ENCODE peak calls at places on chromosomes 1 and 21, in five cellular contexts. F is cardiac muscle cell, J is A549, R is HEK293T, U is SJSA1. P is an unnamed sample.

GRCh38 chr1:216221260-216221700 is 202.0 kb downstream of the USH2A start:
- DNase-seq in R (peak; percentile 67), U (no peak), J (peak; percentile 31), F (peak; percentile 78), P (no peak)

GRCh38 chr21:33126569-33126968 is 56.6 kb downstream of the OLIG1 start:
- DNase-seq in U (no peak), J (no peak), R (no peak), F (no peak), P (no peak)

GRCh38 chr1:221241592-221241991 is 362.3 kb downstream of the HLX start:
- DNase-seq in F (no peak), J (no peak), R (no peak), U (no peak), P (no peak)

GRCh38 chr1:227889863-227890405 is 57.8 kb downstream of the WNT9A start:
- DNase-seq in F (no peak), U (peak; percentile 37), J (no peak), R (no peak), P (no peak)

GRCh38 chr1:100240013-100240412 is 9.6 kb downstream of the DBT start:
- DNase-seq in U (no peak), F (no peak), J (no peak), R (no peak), P (no peak)

GRCh38 chr1:63010898-63011660 is 227.1 kb downstream of the ATG4C start:
- DNase-seq in J (no peak), R (no peak), U (no peak), F (no peak), P (no peak)

GRCh38 chr1:30384286-30385245 is 338.8 kb downstream of the MATN1 start:
- DNase-seq in F (no peak), R (no peak), U (no peak), J (no peak), P (no peak)

GRCh38 chr1:179141592-179142244 is 59.8 kb downstream of the TOR3A start:
- DNase-seq in J (no peak), U (no peak), R (no peak), F (peak; percentile 68), P (peak; percentile 58)

GRCh38 chr1:171916315-171916771 is 75.0 kb downstream of the DNM3 start:
- DNase-seq in F (no peak), U (no peak), R (no peak), J (no peak), P (no peak)

GRCh38 chr21:33019885-33020557 is 5.7 kb upstream of the OLIG2 start:
- DNase-seq in R (no peak), U (no peak), F (no peak), J (no peak), P (no peak)

GRCh38 chr1:167706931-167707877 is 14.6 kb upstream of the MPZL1 start:
- DNase-seq in F (no peak), R (no peak), U (no peak), J (no peak), P (no peak)

GRCh38 chr1:77416692-77417450 is 135.1 kb downstream of the AK5 start:
- DNase-seq in U (no peak), J (no peak), R (peak; percentile 42), F (peak; percentile 33), P (no peak)

GRCh38 chr1:232510367-232511110 is 119.4 kb downstream of the SIPA1L2 start:
- DNase-seq in R (no peak), U (no peak), J (no peak), F (no peak), P (no peak)

GRCh38 chr1:27403065-27403726 is 10.8 kb downstream of the GPR3 start:
- DNase-seq in J (no peak), F (peak; percentile 56), U (no peak), R (no peak), P (no peak)

GRCh38 chr1:1941868-1942752 is 23.0 kb upstream of the TMEM52 start:
- DNase-seq in J (no peak), R (no peak), F (no peak), U (no peak), P (no peak)

GRCh38 chr1:22850681-22851080 is 122.0 kb downstream of the LACTBL1 start:
- DNase-seq in J (no peak), U (no peak), R (no peak), F (peak; percentile 57), P (peak; percentile 53)

GRCh38 chr1:157312270-157312812 is 174.1 kb upstream of the ETV3 start:
- DNase-seq in J (no peak), U (no peak), F (peak; percentile 44), R (no peak), P (no peak)

GRCh38 chr1:9009438-9010366 is 16.5 kb downstream of the SLC2A7 start:
- DNase-seq in R (peak; percentile 71), J (no peak), U (no peak), F (peak; percentile 59), P (no peak)

GRCh38 chr1:176696109-176696508 is 233.1 kb downstream of the PAPPA2 start:
- DNase-seq in J (no peak), U (no peak), R (no peak), F (no peak), P (no peak)

GRCh38 chr1:172647110-172647564 is 11.8 kb upstream of the FASLG start:
- DNase-seq in R (no peak), J (no peak), U (no peak), F (no peak), P (no peak)

GRCh38 chr1:155889566-155889965 is 21.6 kb downstream of the RIT1 start:
- DNase-seq in U (no peak), F (peak; percentile 22), R (no peak), J (no peak), P (no peak)

GRCh38 chr1:9615316-9616063 is 26.8 kb downstream of the TMEM201 start:
- DNase-seq in R (peak; percentile 62), F (peak; percentile 58), J (peak; percentile 47), U (no peak), P (no peak)

GRCh38 chr1:228143480-228144212 is 3.6 kb downstream of the GUK1 start:
- DNase-seq in R (no peak), J (no peak), U (no peak), F (no peak), P (no peak)

GRCh38 chr1:8447616-8448150 is 129.8 kb downstream of the SLC45A1 start:
- DNase-seq in F (no peak), R (no peak), U (no peak), J (no peak), P (no peak)

GRCh38 chr1:160708118-160708517 is 3.5 kb downstream of the CD48 start:
- DNase-seq in F (no peak), U (no peak), R (no peak), J (no peak), P (no peak)

GRCh38 chr1:84165566-84165965 is 21.5 kb downstream of the PRKACB start:
- DNase-seq in J (no peak), U (no peak), R (no peak), F (no peak), P (no peak)

GRCh38 chr1:81832573-81832972 is 31.8 kb downstream of the ADGRL2 start:
- DNase-seq in U (no peak), R (no peak), F (peak; percentile 81), J (no peak), P (no peak)

GRCh38 chr1:21024918-21025317 is 151.8 kb downstream of the EIF4G3 start:
- DNase-seq in F (no peak), R (no peak), J (no peak), U (no peak), P (no peak)

GRCh38 chr21:43785134-43785533 is 4.2 kb upstream of the RRP1 start:
- DNase-seq in J (no peak), R (no peak), U (no peak), F (no peak), P (no peak)

GRCh38 chr1:15684042-15684461 is at the start of gene PLEKHM2:
- DNase-seq in R (peak; percentile 73), F (peak; percentile 52), J (peak; percentile 38), U (no peak), P (no peak)

GRCh38 chr1:26829214-26829911 is 2.9 kb downstream of the ZDHHC18 start:
- DNase-seq in R (no peak), F (no peak), J (no peak), U (no peak), P (no peak)

GRCh38 chr21:45981641-45982255 is at the start of gene COL6A1:
- DNase-seq in U (peak; percentile 73), J (no peak), F (peak; percentile 85), R (peak; percentile 89), P (no peak)

GRCh38 chr1:229835226-229835625 is 209.2 kb downstream of the URB2 start:
- DNase-seq in U (no peak), R (no peak), J (no peak), F (no peak), P (no peak)

GRCh38 chr1:186102559-186103148 is 272.4 kb downstream of the TPR start:
- DNase-seq in R (no peak), U (peak; percentile 71), F (peak; percentile 91), J (no peak), P (peak; percentile 85)

GRCh38 chr21:46214478-46215340 is 13.9 kb downstream of the LSS start:
- DNase-seq in R (no peak), F (no peak), J (no peak), U (no peak), P (no peak)

GRCh38 chr1:103960045-103960444 is 210.3 kb downstream of the AMY1C start:
- DNase-seq in F (no peak), J (no peak), R (no peak), U (no peak), P (no peak)

GRCh38 chr1:62492521-62492920 is 55.7 kb downstream of the USP1 start:
- DNase-seq in F (no peak), U (no peak), R (no peak), J (no peak), P (no peak)

GRCh38 chr1:41447995-41448770 is 36.3 kb downstream of the EDN2 start:
- DNase-seq in F (no peak), U (no peak), J (no peak), R (no peak), P (no peak)

GRCh38 chr1:20729990-20730689 is 2.4 kb downstream of the SH2D5 start:
- DNase-seq in U (no peak), R (no peak), F (no peak), J (no peak), P (no peak)